ENCODE peak calls at places on chromosomes 4 and X, in seven cellular contexts. One of them, this sample, is unnamed.

GRCh38 chr4:166078956-166079355 is 205.9 kb downstream of the TLL1 start:
- DNase-seq in H1: no peak
- DNase-seq in K562: no peak
- DNase-seq in HCT116: no peak
- DNase-seq in GM12878: no peak
- DNase-seq in SK-N-SH: no peak
- DNase-seq in HepG2: no peak
- DNase-seq in this sample: no peak

GRCh38 chr4:86878640-86879039 is 13.6 kb downstream of the C4orf36 start:
- DNase-seq in H1: no peak
- DNase-seq in K562: no peak
- DNase-seq in HCT116: no peak
- DNase-seq in GM12878: no peak
- DNase-seq in SK-N-SH: no peak
- DNase-seq in HepG2: no peak
- DNase-seq in this sample: no peak

GRCh38 chr4:921830-922331 is 10.2 kb downstream of the GAK start:
- DNase-seq in H1: no peak
- DNase-seq in K562: no peak
- DNase-seq in HCT116: no peak
- DNase-seq in GM12878: peak; percentile 83
- DNase-seq in SK-N-SH: peak; percentile 2
- DNase-seq in HepG2: no peak
- DNase-seq in this sample: no peak

GRCh38 chr4:24114444-24114843 is 224.6 kb upstream of the PPARGC1A start:
- DNase-seq in H1: no peak
- DNase-seq in K562: no peak
- DNase-seq in HCT116: no peak
- DNase-seq in GM12878: no peak
- DNase-seq in SK-N-SH: no peak
- DNase-seq in HepG2: no peak
- DNase-seq in this sample: no peak

GRCh38 chrX:102712216-102712966 is at the start of gene GPRASP2:
- DNase-seq in H1: peak; percentile 62
- DNase-seq in K562: peak; percentile 11
- DNase-seq in HCT116: no peak
- DNase-seq in GM12878: no peak
- DNase-seq in SK-N-SH: peak; percentile 74
- DNase-seq in HepG2: no peak
- DNase-seq in this sample: peak; percentile 19

GRCh38 chr4:56077676-56078075 is 128.9 kb downstream of the CEP135 start:
- DNase-seq in H1: no peak
- DNase-seq in K562: no peak
- DNase-seq in HCT116: no peak
- DNase-seq in GM12878: no peak
- DNase-seq in SK-N-SH: peak; percentile 31
- DNase-seq in HepG2: no peak
- DNase-seq in this sample: no peak

GRCh38 chrX:110310896-110311295 is 7.0 kb downstream of the AMMECR1 start:
- DNase-seq in H1: no peak
- DNase-seq in K562: peak; percentile 21
- DNase-seq in HCT116: no peak
- DNase-seq in GM12878: no peak
- DNase-seq in SK-N-SH: no peak
- DNase-seq in HepG2: no peak
- DNase-seq in this sample: no peak

GRCh38 chr4:107824367-107825071 is at the start of gene SGMS2:
- DNase-seq in H1: peak; percentile 64
- DNase-seq in K562: peak; percentile 16
- DNase-seq in HCT116: peak; percentile 88
- DNase-seq in GM12878: no peak
- DNase-seq in SK-N-SH: peak; percentile 71
- DNase-seq in HepG2: peak; percentile 55
- DNase-seq in this sample: peak; percentile 73

GRCh38 chr4:139234258-139234657 is 45.8 kb downstream of the MGARP start:
- DNase-seq in H1: no peak
- DNase-seq in K562: no peak
- DNase-seq in HCT116: no peak
- DNase-seq in GM12878: no peak
- DNase-seq in SK-N-SH: no peak
- DNase-seq in HepG2: no peak
- DNase-seq in this sample: no peak

GRCh38 chr4:139030614-139031235 is 15.1 kb downstream of the NOCT start:
- DNase-seq in H1: peak; percentile 78
- DNase-seq in K562: peak; percentile 63
- DNase-seq in HCT116: peak; percentile 61
- DNase-seq in GM12878: peak; percentile 61
- DNase-seq in SK-N-SH: peak; percentile 67
- DNase-seq in HepG2: peak; percentile 67
- DNase-seq in this sample: peak; percentile 33

GRCh38 chr4:127782025-127782274 is 172 bp upstream of the HSPA4L start:
- DNase-seq in H1: peak; percentile 91
- DNase-seq in K562: peak; percentile 93
- DNase-seq in HCT116: peak; percentile 65
- DNase-seq in GM12878: peak; percentile 44
- DNase-seq in SK-N-SH: peak; percentile 97
- DNase-seq in HepG2: no peak
- DNase-seq in this sample: peak; percentile 88

GRCh38 chr4:152540941-152541340 is 5.0 kb upstream of the FBXW7 start:
- DNase-seq in H1: no peak
- DNase-seq in K562: no peak
- DNase-seq in HCT116: no peak
- DNase-seq in GM12878: no peak
- DNase-seq in SK-N-SH: no peak
- DNase-seq in HepG2: no peak
- DNase-seq in this sample: no peak

GRCh38 chr4:106671711-106672110 is 303.1 kb upstream of the GIMD1 start:
- DNase-seq in H1: no peak
- DNase-seq in K562: no peak
- DNase-seq in HCT116: no peak
- DNase-seq in GM12878: no peak
- DNase-seq in SK-N-SH: no peak
- DNase-seq in HepG2: no peak
- DNase-seq in this sample: no peak

GRCh38 chr4:17010426-17011087 is 112.1 kb upstream of the LDB2 start:
- DNase-seq in H1: peak; percentile 30
- DNase-seq in K562: no peak
- DNase-seq in HCT116: no peak
- DNase-seq in GM12878: no peak
- DNase-seq in SK-N-SH: no peak
- DNase-seq in HepG2: no peak
- DNase-seq in this sample: no peak

GRCh38 chr4:81531410-81531809 is 59.7 kb upstream of the RASGEF1B start:
- DNase-seq in H1: no peak
- DNase-seq in K562: no peak
- DNase-seq in HCT116: no peak
- DNase-seq in GM12878: no peak
- DNase-seq in SK-N-SH: no peak
- DNase-seq in HepG2: no peak
- DNase-seq in this sample: no peak

GRCh38 chr4:77821775-77822174 is 2.6 kb upstream of the CNOT6L start:
- DNase-seq in H1: no peak
- DNase-seq in K562: no peak
- DNase-seq in HCT116: no peak
- DNase-seq in GM12878: no peak
- DNase-seq in SK-N-SH: no peak
- DNase-seq in HepG2: no peak
- DNase-seq in this sample: no peak

GRCh38 chr4:82380831-82381230 is 7.0 kb upstream of the HNRNPD start:
- DNase-seq in H1: no peak
- DNase-seq in K562: no peak
- DNase-seq in HCT116: no peak
- DNase-seq in GM12878: no peak
- DNase-seq in SK-N-SH: no peak
- DNase-seq in HepG2: no peak
- DNase-seq in this sample: no peak

GRCh38 chrX:2512501-2512900 is 11.7 kb upstream of the DHRSX start:
- DNase-seq in H1: no peak
- DNase-seq in K562: no peak
- DNase-seq in HCT116: no peak
- DNase-seq in GM12878: no peak
- DNase-seq in SK-N-SH: no peak
- DNase-seq in HepG2: no peak
- DNase-seq in this sample: no peak

GRCh38 chrX:85851418-85851817 is 195.9 kb downstream of the CHM start:
- DNase-seq in H1: peak; percentile 46
- DNase-seq in K562: peak; percentile 3
- DNase-seq in HCT116: peak; percentile 8
- DNase-seq in GM12878: no peak
- DNase-seq in SK-N-SH: peak; percentile 3
- DNase-seq in HepG2: peak; percentile 14
- DNase-seq in this sample: peak; percentile 46

GRCh38 chr4:40322853-40323252 is 12.3 kb upstream of the CHRNA9 start:
- DNase-seq in H1: no peak
- DNase-seq in K562: no peak
- DNase-seq in HCT116: no peak
- DNase-seq in GM12878: no peak
- DNase-seq in SK-N-SH: no peak
- DNase-seq in HepG2: no peak
- DNase-seq in this sample: no peak

GRCh38 chr4:76459291-76459723 is 24.3 kb downstream of the SHROOM3 start:
- DNase-seq in H1: no peak
- DNase-seq in K562: peak; percentile 34
- DNase-seq in HCT116: peak; percentile 81
- DNase-seq in GM12878: no peak
- DNase-seq in SK-N-SH: no peak
- DNase-seq in HepG2: no peak
- DNase-seq in this sample: no peak

GRCh38 chrX:134764202-134764785 is 106.0 kb upstream of the PLAC1 start:
- DNase-seq in H1: no peak
- DNase-seq in K562: peak; percentile 88
- DNase-seq in HCT116: peak; percentile 57
- DNase-seq in GM12878: no peak
- DNase-seq in SK-N-SH: peak; percentile 66
- DNase-seq in HepG2: peak; percentile 64
- DNase-seq in this sample: peak; percentile 71
- TF ChIP-seq JUND in H1: no peak
- TF ChIP-seq JUND in K562: no peak
- TF ChIP-seq JUND in HCT116: no peak
- TF ChIP-seq JUND in GM12878: no peak
- TF ChIP-seq JUND in SK-N-SH: no peak
- TF ChIP-seq JUND in HepG2: no peak
- TF ChIP-seq JUND in this sample: no peak

DNA sequence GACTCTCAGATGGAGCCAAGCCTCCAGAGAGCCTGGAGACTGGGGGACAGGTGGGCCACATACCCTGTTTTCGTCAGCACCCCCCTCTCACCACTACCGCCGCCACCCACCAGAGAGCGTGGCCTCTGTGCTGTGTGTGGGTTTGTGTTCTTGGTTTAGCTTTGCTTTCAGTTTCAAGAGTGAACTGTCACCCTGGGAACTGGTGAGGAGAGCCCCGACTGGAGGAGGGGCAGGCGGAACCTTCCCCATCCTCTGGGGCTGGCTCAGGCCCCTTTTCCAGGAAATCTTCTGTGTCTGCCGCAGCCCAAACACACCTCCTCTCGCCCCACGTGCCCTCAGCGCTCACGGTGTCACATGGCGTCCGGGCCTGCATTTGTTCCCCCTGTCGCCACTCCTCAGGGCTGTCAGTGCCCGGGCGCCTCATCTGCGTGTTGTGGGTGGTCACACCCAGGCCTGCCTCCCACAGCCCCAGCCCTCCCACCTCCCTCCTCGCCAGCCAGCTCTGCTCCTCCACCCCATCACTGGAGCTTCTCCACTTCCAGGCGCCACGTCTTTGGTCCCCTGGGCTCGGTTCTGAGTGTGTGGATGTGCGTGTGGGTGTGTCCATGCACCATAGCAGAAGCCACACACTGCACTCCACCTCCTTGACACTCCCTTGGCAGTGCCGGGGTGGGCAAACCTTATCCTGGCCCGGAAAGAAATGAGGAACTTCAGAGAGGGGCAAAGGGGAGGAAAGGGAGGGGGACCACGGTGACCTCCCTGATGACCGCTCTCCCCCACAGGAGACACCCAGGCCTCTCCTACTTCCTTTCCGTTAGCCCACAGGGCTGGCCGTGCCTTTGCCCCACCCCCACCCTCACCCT is 27.8 kb downstream of the ELF4 start:
- DNase-seq in H1: no peak
- DNase-seq in K562: peak; percentile 78
- DNase-seq in HCT116: no peak
- DNase-seq in GM12878: no peak
- DNase-seq in SK-N-SH: no peak
- DNase-seq in HepG2: no peak
- DNase-seq in this sample: no peak
- TF ChIP-seq JUND in H1: no peak
- TF ChIP-seq JUND in K562: peak; percentile 10
- TF ChIP-seq JUND in HCT116: no peak
- TF ChIP-seq JUND in GM12878: no peak
- TF ChIP-seq JUND in SK-N-SH: no peak
- TF ChIP-seq JUND in HepG2: no peak
- TF ChIP-seq JUND in this sample: no peak

GRCh38 chrX:1313788-1314187 is 22.8 kb upstream of the IL3RA start:
- DNase-seq in H1: no peak
- DNase-seq in K562: no peak
- DNase-seq in HCT116: no peak
- DNase-seq in GM12878: no peak
- DNase-seq in SK-N-SH: no peak
- DNase-seq in HepG2: no peak
- DNase-seq in this sample: no peak

GRCh38 chrX:1322393-1322792 is 14.2 kb upstream of the IL3RA start:
- DNase-seq in H1: no peak
- DNase-seq in K562: no peak
- DNase-seq in HCT116: no peak
- DNase-seq in GM12878: no peak
- DNase-seq in SK-N-SH: no peak
- DNase-seq in HepG2: no peak
- DNase-seq in this sample: no peak

GRCh38 chrX:1321689-1322088 is 14.9 kb upstream of the IL3RA start:
- DNase-seq in H1: no peak
- DNase-seq in K562: no peak
- DNase-seq in HCT116: no peak
- DNase-seq in GM12878: no peak
- DNase-seq in SK-N-SH: no peak
- DNase-seq in HepG2: no peak
- DNase-seq in this sample: no peak

GRCh38 chrX:1316527-1316926 is 20.1 kb upstream of the IL3RA start:
- DNase-seq in H1: no peak
- DNase-seq in K562: no peak
- DNase-seq in HCT116: no peak
- DNase-seq in GM12878: no peak
- DNase-seq in SK-N-SH: no peak
- DNase-seq in HepG2: no peak
- DNase-seq in this sample: no peak
- TF ChIP-seq JUND in H1: no peak
- TF ChIP-seq JUND in K562: no peak
- TF ChIP-seq JUND in HCT116: no peak
- TF ChIP-seq JUND in GM12878: no peak
- TF ChIP-seq JUND in SK-N-SH: no peak
- TF ChIP-seq JUND in HepG2: no peak
- TF ChIP-seq JUND in this sample: no peak

DNA sequence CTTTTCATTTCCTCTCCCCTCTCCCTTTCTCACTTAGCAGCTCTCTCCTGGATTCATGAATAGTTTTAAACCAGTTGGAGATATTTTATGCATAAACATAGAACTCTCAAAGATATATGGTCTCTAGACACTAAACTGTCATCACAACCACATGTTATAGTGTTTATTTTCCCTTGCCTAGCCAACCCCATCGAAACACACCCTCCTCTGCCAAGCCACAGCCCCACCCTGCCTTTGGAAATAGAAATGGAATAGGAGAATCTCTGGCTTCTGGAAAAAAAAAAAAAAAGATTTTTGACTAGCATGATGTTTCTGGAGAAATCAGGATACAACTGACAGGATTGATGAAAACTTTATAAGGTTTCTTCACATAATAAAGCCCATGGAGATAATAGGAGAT is 64.8 kb upstream of the RBPJ start:
- DNase-seq in H1: no peak
- DNase-seq in K562: no peak
- DNase-seq in HCT116: no peak
- DNase-seq in GM12878: no peak
- DNase-seq in SK-N-SH: no peak
- DNase-seq in HepG2: no peak
- DNase-seq in this sample: no peak
- TF ChIP-seq JUND in H1: no peak
- TF ChIP-seq JUND in K562: no peak
- TF ChIP-seq JUND in HCT116: no peak
- TF ChIP-seq JUND in GM12878: no peak
- TF ChIP-seq JUND in SK-N-SH: no peak
- TF ChIP-seq JUND in HepG2: no peak
- TF ChIP-seq JUND in this sample: no peak

This sample was measured in T47D.